ENCODE peak calls at places on chromosomes 6 and 20, in four cellular contexts. L, X, F and R are unnamed samples.

GRCh38 chr6:80605165-80605989 is 498.9 kb downstream of the BCKDHB start:
- DNase-seq in L (peak; percentile 18), X (peak; percentile 2), F (no peak), R (peak; percentile 74)

GRCh38 chr6:150668882-150669476 is 69.3 kb downstream of the PLEKHG1 start:
- DNase-seq in L (no peak), X (no peak), F (no peak), R (no peak)

GRCh38 chr6:169843991-169844390 is 92.6 kb downstream of the ERMARD start:
- DNase-seq in L (no peak), X (no peak), F (no peak), R (no peak)

GRCh38 chr20:44247676-44248419 is 740 bp downstream of the GDAP1L1 start:
- DNase-seq in L (peak; percentile 80), X (peak; percentile 75), F (no peak), R (peak; percentile 93)

GRCh38 chr20:59481082-59482018 is 123.0 kb upstream of the PHACTR3 start:
- DNase-seq in L (no peak), X (no peak), F (no peak), R (no peak)

GRCh38 chr6:16496982-16497823 is 258.8 kb downstream of the GMPR start:
- DNase-seq in L (no peak), X (no peak), F (no peak), R (peak; percentile 56)

GRCh38 chr6:53437557-53438202 is 88.9 kb upstream of the ELOVL5 start:
- DNase-seq in L (peak; percentile 71), X (peak; percentile 79), F (peak; percentile 27), R (peak; percentile 70)

GRCh38 chr20:60634773-60635172 is 617.3 kb upstream of the CDH4 start:
- DNase-seq in L (no peak), X (no peak), F (no peak), R (no peak)

GRCh38 chr6:165231581-165232276 is 77.7 kb downstream of the C6orf118 start:
- DNase-seq in L (no peak), X (no peak), F (no peak), R (peak; percentile 54)

GRCh38 chr6:80003841-80004198 is 629 bp upstream of the TTK start:
- DNase-seq in L (no peak), X (peak; percentile 6), F (no peak), R (peak; percentile 51)

GRCh38 chr6:82568290-82568993 is 204.8 kb downstream of the TPBG start:
- DNase-seq in L (no peak), X (no peak), F (peak; percentile 79), R (no peak)

GRCh38 chr20:57166568-57167291 is 99.7 kb downstream of the BMP7 start:
- DNase-seq in L (no peak), X (no peak), F (no peak), R (no peak)

GRCh38 chr20:17808357-17808756 is 108.6 kb downstream of the BANF2 start:
- DNase-seq in L (peak; percentile 42), X (no peak), F (no peak), R (no peak)

GRCh38 chr6:170088349-170088951 is 202.4 kb downstream of the DLL1 start:
- DNase-seq in L (no peak), X (no peak), F (no peak), R (no peak)

GRCh38 chr20:23515250-23515939 is 24.5 kb downstream of the CST8 start:
- DNase-seq in L (no peak), X (no peak), F (no peak), R (peak; percentile 55)

GRCh38 chr20:47038581-47039560 is 144.2 kb downstream of the EYA2 start:
- DNase-seq in L (no peak), X (no peak), F (no peak), R (no peak)
- TF ChIP-seq JUNB in L (no peak), X (no peak), F (no peak), R (no peak)

DNA sequence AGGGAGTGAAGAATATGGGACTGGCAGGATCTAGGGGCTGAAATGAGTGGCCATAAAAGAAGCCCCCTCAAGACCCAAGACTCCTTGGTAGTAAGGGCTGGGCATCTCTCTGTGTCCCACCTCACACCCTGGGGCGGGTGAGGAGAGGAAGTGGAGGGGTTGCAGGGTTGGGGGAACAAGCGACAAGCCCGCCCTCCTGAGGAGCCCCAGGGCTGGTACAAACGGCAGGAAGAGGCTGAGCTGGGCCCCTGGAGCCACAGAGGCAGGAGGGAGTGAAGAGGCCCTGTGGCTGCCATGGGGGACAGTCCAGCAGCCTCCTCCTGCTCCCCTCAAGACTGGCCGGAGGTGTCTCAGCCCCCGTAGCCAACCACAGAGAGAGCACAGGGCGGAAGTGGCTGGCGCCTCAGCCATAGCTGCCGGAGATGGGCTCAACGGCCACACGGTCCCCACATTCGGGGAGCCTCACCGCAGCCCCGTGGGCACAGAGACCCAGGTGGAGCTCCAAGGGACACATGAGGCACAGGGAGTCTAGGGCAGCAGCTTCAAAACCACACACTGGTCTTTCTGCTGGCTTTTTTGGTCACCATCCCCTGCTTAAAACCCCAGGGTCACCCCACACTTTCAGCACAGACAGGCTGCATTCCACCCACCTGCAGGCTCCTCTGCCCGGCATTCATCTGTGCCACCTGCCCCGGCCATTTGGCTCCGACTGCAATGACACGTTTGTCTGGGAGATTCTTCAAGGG is 586 bp downstream of the C20orf203 start:
- DNase-seq in L (no peak), X (no peak), F (no peak), R (peak; percentile 71)
- TF ChIP-seq REST in L (no peak), X (no peak), F (no peak), R (no peak)

GRCh38 chr6:136492409-136492808 is 57.8 kb downstream of the MAP7 start:
- DNase-seq in L (no peak), X (no peak), F (no peak), R (no peak)
- H2AFZ ChIP-seq in L (no peak overlapping the region), X (no peak overlapping the region), F (no peak overlapping the region), R (no peak overlapping the region)

DNA sequence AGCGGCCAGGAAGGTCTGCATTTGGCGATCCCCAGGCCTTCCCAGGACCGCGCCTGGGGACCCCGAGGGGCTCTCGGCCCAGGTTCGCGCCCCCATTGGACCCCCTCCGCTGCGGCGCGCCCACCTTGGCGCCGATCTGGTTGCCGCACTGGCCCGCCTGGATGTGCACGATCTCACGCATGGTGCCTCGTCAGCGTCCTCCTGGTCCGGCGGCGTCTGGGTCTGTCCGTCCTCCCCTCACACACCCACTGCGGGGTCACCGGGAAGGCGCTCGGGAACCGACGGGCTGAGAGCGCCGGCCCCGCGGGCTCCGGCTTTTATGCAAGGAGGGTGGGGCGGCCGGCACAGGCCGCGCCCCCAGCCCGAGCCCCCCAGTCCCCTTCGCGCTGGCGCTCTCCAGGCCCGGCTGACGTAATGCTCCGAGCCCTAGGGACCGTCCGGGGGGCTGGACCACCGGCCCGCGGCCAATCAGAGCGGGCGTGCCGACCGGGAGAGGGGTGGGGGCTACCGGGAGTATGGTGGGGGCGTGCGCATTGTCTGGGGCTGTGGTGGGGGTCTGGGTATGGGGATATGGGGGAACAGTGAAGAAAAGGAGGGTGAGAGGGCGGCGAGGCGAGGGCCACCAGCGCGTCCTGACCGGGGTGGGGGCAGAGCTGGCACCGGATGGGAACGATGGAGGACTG is at the start of gene TUBB2B:
- DNase-seq in L (no peak), X (no peak), F (no peak), R (peak; percentile 96)
- TF ChIP-seq JUNB in L (no peak), X (no peak), F (no peak), R (no peak)

DNA sequence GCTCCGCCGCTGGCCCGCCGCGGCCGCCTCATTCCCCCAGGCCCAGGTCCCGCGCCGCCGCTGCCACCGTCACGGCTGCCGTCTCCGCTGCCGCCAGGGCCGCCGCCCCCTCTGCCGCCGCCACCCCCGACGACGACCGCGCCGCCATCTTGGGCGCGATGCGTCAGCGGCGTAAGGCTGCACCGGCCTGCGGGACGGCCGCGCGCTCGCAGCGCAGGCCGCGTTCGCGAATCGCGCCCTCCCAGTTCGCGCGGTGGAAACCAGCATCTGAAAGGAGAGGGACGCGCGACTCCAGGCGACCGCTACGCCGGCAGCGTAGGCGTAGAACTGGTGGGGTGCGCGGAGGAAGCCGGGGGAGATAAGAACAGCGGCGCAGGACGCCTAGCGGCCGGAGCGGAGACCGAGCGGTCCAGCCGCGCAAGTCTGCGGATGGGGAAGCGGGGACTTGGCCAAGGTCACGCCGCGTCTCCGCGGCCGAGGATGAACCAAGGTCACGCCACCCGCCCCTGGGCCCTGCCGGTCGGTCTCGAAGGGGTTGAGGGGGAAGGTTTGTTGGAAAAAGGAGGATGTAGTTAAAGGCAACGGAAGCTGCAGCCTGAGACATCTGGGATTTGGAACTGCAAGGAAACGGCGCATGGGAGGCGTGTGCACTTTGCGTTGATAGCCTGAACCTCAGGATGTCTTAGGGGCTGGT is at the start of gene NUDT3:
- DNase-seq in L (peak; percentile 92), X (peak; percentile 99), F (peak; percentile 83), R (peak; percentile 95)
- TF ChIP-seq REST in L (no peak), X (peak; percentile 82), F (no peak), R (no peak)

DNA sequence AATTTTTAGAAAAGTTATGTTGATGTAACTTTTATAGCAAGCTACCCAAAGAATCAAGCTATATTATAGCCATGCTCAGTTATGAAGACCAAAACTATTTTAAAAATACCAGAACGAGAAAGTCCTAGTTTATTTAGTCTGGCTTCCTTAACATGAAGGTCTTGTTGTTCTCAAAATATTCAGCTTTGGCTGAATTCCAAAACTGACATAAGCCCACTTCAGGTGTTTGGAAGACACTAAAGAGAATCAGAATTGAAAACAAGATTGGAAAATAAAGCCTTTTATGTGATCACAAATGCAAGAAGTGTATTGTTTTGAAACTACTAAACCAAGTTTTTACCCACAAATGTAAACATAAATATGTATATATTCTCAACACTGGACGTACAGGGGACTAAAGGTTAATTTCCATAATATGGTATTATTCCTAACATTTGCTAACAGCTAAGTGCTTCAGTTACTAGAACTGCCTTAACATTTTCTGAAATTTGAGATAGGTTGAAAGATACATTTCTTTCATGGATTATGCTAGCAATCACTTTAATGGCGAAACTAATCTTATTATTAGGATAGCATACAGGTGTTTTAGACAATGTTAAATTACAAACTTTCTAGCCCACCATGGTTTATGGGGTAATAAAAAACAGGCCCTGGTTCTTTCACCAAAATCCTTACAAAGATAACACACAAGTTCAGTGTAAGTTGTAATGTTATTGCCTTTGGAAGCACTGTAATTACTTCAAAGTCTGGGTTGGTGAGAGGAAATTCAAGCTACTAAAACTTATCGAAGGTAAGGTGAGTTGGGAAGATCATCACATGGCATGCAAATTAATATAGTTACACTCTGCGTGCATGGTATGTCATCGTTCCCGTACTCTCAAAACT is 1.6 kb downstream of the MAP3K5 start:
- DNase-seq in L (no peak), X (no peak), F (no peak), R (no peak)
- H2AFZ ChIP-seq in L (no peak overlapping the region), X (peak overlapping the region; percentile 70), F (no peak overlapping the region), R (no peak overlapping the region)

DNA sequence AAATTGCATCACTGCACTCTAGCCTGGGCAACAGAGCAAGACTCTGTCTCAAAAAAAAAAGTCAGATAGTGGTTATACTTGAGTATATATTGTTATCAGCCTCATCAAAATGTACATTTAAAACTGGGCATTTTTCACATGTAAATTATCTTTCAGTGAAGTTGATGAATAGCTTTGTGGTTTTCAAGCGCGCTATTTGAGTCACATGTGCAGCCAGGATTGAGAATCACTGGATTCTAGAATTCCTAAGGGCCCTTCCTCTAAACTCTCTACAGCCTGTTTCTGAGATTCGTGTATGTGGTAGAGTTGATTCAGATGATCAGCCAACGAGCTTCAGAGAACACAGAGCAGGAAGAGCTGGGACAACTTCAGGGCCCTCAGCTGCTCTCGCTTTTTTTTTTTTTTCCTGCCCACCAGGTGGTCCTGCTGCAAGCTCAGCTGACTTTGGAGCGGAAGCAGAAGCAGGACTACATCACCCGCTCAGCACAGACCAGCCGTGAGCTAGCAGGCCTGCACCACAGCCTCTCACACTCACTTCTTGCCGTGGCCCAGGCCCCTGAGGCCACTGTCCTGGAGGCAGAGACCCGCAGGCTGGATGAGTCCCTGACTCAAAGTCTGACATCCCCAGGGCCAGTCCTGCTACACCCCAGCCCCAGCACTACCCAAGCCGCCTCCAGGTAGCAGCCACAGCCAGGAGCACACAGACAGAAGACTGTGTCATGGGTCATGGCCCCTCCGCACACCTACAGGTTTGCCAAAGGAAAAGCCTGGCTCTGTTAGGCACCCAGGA is 18.3 kb downstream of the C20orf173 start:
- DNase-seq in L (no peak), X (no peak), F (no peak), R (no peak)
- TF ChIP-seq JUNB in L (no peak), X (no peak), F (no peak), R (no peak)